ENCODE peak calls at places on chromosomes 16 and 17, in five cellular contexts. U is cardiac muscle cell, X is lower leg skin, R is heart left ventricle, A is MM.1S. H is an unnamed sample.

GRCh38 chr17:32503251-32504165 is 16.7 kb downstream of the CDK5R1 start:
- DNase-seq in U (no peak), X (no peak), R (no peak), A (peak), H (peak)

GRCh38 chr17:17700251-17700969 is 19.2 kb downstream of the RAI1 start:
- DNase-seq in U (peak), X (no peak), R (no peak), A (no peak), H (no peak)

GRCh38 chr17:67558740-67559380 is 158.9 kb upstream of the NOL11 start:
- DNase-seq in U (peak), X (peak), R (no peak), A (no peak), H (no peak)

GRCh38 chr17:64202683-64203430 is 60.2 kb downstream of the TEX2 start:
- DNase-seq in U (no peak), X (no peak), R (no peak), A (no peak), H (no peak)

GRCh38 chr17:51487947-51488346 is 227.6 kb downstream of the UTP18 start:
- DNase-seq in U (peak), X (no peak), R (no peak), A (no peak), H (peak)

GRCh38 chr17:71494456-71494855 is 626.4 kb upstream of the SOX9 start:
- DNase-seq in U (no peak), X (no peak), R (no peak), A (no peak), H (no peak)

GRCh38 chr16:84048306-84048705 is 5.7 kb upstream of the SLC38A8 start:
- DNase-seq in U (no peak), X (no peak), R (peak), A (no peak), H (no peak)

GRCh38 chr17:73311428-73311780 is 397 bp downstream of the CDC42EP4 start:
- DNase-seq in U (no peak), X (peak), R (peak), A (peak), H (no peak)

GRCh38 chr17:12269751-12270150 is 249.1 kb downstream of the MAP2K4 start:
- DNase-seq in U (no peak), X (no peak), R (no peak), A (no peak), H (no peak)

GRCh38 chr17:44219126-44219635 is 294 bp downstream of the UBTF start:
- DNase-seq in U (no peak), X (peak), R (peak), A (peak), H (peak)

GRCh38 chr17:44218344-44219125 is 940 bp downstream of the UBTF start:
- DNase-seq in U (peak), X (peak), R (peak), A (peak), H (peak)

GRCh38 chr17:44220211-44221071 is 966 bp upstream of the UBTF start:
- DNase-seq in U (peak), X (peak), R (peak), A (peak), H (peak)

GRCh38 chr17:44221072-44221861 is 1.8 kb upstream of the UBTF start:
- DNase-seq in U (peak), X (peak), R (peak), A (peak), H (peak)

GRCh38 chr17:44219636-44220210 is at the start of gene UBTF:
- DNase-seq in U (peak), X (peak), R (peak), A (peak), H (peak)
- TF ChIP-seq CTCF in U (no peak), X (no peak), R (no peak), A (no peak), H (no peak)

DNA sequence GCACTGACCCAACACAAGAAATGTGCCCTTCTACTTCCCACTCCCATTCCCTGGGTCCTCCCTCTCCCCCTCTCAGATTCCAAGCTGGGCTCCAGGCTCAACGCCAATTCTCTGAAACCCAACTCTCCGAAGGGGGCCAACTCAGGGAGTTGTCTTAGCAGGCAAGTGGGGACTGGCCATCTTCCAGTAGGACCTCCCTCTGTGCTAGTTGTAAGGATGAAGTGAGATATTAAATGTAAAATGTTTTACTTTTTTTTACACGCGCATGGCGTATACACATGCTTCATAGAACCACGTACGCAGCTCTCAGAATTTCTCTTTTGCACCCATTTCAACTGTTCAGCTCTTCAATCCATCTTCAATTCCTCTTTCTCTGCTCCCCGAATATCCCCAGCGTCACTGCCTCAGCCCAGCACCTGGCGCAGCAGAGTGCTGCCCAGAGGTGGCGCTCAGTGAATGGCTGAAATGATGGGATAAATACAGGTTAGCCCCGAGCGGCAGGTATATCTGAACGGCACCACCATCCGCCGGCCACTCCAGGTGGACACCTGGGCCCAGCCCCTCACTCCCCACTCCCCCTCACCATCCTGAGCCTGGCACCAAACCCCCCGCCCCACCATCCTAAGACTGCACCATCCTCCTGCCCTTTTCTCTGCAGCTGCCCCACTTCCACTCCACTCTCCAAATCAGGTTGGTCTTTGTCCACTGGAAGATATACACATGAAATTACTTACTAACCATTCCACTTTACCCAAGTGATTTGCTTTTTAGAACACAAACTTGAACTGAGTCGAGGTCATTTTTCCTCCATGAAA is 43.9 kb upstream of the TNRC6C start:
- DNase-seq in U (no peak), X (no peak), R (no peak), A (no peak), H (no peak)
- TF ChIP-seq CTCF in U (no peak), X (no peak), R (no peak), A (peak), H (peak)

GRCh38 chr16:73064996-73065349 is 17.0 kb upstream of the ZFHX3 start:
- DNase-seq in U (no peak), X (no peak), R (no peak), A (no peak), H (no peak)

GRCh38 chr16:73063284-73063733 is 15.4 kb upstream of the ZFHX3 start:
- DNase-seq in U (no peak), X (peak), R (no peak), A (no peak), H (no peak)

GRCh38 chr16:73065617-73066313 is 17.8 kb upstream of the ZFHX3 start:
- DNase-seq in U (no peak), X (peak), R (peak), A (no peak), H (no peak)

GRCh38 chr16:73063854-73064226 is 15.9 kb upstream of the ZFHX3 start:
- DNase-seq in U (no peak), X (no peak), R (no peak), A (no peak), H (no peak)

GRCh38 chr16:73064227-73064995 is 16.5 kb upstream of the ZFHX3 start:
- DNase-seq in U (no peak), X (no peak), R (peak), A (no peak), H (no peak)
- TF ChIP-seq CTCF in U (no peak), X (no peak), R (no peak), A (no peak), H (no peak)

GRCh38 chr16:57146735-57147134 is 39.1 kb downstream of the PSME3IP1 start:
- DNase-seq in U (peak), X (peak), R (no peak), A (no peak), H (no peak)
- TF ChIP-seq CTCF in U (peak), X (no peak), R (no peak), A (peak), H (no peak)

GRCh38 chr17:80894439-80894721 is 97.3 kb upstream of the CHMP6 start:
- DNase-seq in U (no peak), X (no peak), R (no peak), A (no peak), H (no peak)
- TF ChIP-seq CTCF in U (no peak), X (no peak), R (no peak), A (peak), H (no peak)

GRCh38 chr17:47618416-47618815 is 31.3 kb upstream of the KPNB1 start:
- DNase-seq in U (no peak), X (no peak), R (no peak), A (peak), H (no peak)
- TF ChIP-seq CTCF in U (peak), X (no peak), R (no peak), A (peak), H (no peak)

GRCh38 chr16:634051-634670 is 1.9 kb downstream of the METTL26 start:
- DNase-seq in U (no peak), X (no peak), R (no peak), A (no peak), H (no peak)
- TF ChIP-seq CTCF in U (no peak), X (no peak), R (no peak), A (no peak), H (no peak)

GRCh38 chr17:42253601-42254000 is 22.6 kb downstream of the STAT5B start:
- DNase-seq in U (no peak), X (no peak), R (no peak), A (no peak), H (no peak)

GRCh38 chr17:42251115-42251514 is 25.1 kb downstream of the STAT5B start:
- DNase-seq in U (no peak), X (no peak), R (no peak), A (no peak), H (no peak)

GRCh38 chr17:42253173-42253545 is 23.0 kb downstream of the STAT5B start:
- DNase-seq in U (no peak), X (no peak), R (no peak), A (no peak), H (no peak)

GRCh38 chr17:42255425-42255810 is 20.8 kb downstream of the STAT5B start:
- DNase-seq in U (no peak), X (no peak), R (no peak), A (no peak), H (no peak)

DNA sequence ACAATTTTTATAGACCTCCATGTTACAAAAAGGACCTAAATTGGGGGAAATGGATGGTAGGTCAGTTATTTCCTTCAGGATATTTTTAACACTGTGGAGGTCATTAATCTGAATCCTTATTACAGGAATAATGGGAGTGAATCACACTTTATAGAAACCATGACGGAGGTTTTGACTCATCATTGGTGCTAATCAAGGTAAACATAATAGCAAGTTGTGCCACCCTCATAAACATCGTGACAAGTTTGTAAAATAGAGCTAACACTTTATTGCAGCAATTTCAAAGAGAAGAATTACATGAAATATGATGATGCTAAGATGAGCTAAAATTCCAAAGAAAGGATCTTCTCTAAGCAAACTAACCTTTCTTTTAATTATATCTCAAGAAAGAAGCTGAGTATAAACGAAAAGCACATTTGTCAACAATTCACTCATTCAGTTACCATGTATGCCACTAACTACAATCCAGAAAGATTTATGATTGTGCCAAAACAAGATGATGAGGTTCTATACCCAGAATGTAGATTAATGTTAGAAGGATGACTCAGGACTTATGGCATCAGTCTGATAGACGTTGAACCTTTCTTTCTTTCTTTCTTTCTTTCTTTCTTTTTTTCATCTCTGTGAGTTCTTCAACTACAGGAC is 23.5 kb downstream of the STAT5B start:
- DNase-seq in U (no peak), X (no peak), R (no peak), A (no peak), H (no peak)
- TF ChIP-seq CTCF in U (no peak), X (no peak), R (no peak), A (no peak), H (no peak)

GRCh38 chr17:81184596-81184995 is 18.6 kb upstream of the AATK start:
- DNase-seq in U (peak), X (no peak), R (no peak), A (no peak), H (no peak)
- TF ChIP-seq CTCF in U (no peak), X (no peak), R (no peak), A (no peak), H (no peak)